ENCODE peak calls at places on chromosomes 11 and 22, in six cellular contexts. M, L, U, D, B and F are unnamed samples.

GRCh38 chr22:36423461-36424404 is 36.0 kb upstream of the MYH9 start:
- DNase-seq in M (peak; percentile 86), L (no peak), U (peak; percentile 97), D (no peak), B (no peak), F (no peak)

GRCh38 chr22:46794067-46794466 is 31.6 kb downstream of the TBC1D22A start:
- DNase-seq in M (no peak), L (no peak), U (no peak), D (no peak), B (no peak), F (no peak)

GRCh38 chr11:1224491-1225385 is 1.9 kb downstream of the MUC5B start:
- DNase-seq in M (no peak), L (peak; percentile 54), U (no peak), D (peak; percentile 70), B (no peak), F (peak; percentile 67)

GRCh38 chr22:37062657-37063381 is 11.3 kb downstream of the KCTD17 start:
- DNase-seq in M (no peak), L (no peak), U (no peak), D (no peak), B (no peak), F (no peak)

GRCh38 chr11:86101493-86101892 is 32.6 kb upstream of the PICALM start:
- DNase-seq in M (peak; percentile 54), L (no peak), U (no peak), D (no peak), B (no peak), F (no peak)

GRCh38 chr11:35116245-35116644 is 22.7 kb upstream of the CD44 start:
- DNase-seq in M (no peak), L (no peak), U (no peak), D (no peak), B (no peak), F (no peak)

GRCh38 chr11:29310016-29310415 is 706.8 kb downstream of the KCNA4 start:
- DNase-seq in M (peak; percentile 95), L (no peak), U (peak; percentile 54), D (no peak), B (no peak), F (no peak)

GRCh38 chr11:60857378-60858232 is 1.9 kb upstream of the PTGDR2 start:
- DNase-seq in M (peak; percentile 65), L (no peak), U (peak; percentile 61), D (no peak), B (no peak), F (no peak)

GRCh38 chr22:41687901-41688364 is 734 bp downstream of the SNU13 start:
- DNase-seq in M (peak; percentile 22), L (no peak), U (peak; percentile 59), D (no peak), B (no peak), F (peak; percentile 59)

GRCh38 chr11:68164437-68164836 is 43.2 kb upstream of the CHKA start:
- DNase-seq in M (peak; percentile 66), L (no peak), U (peak; percentile 22), D (no peak), B (no peak), F (no peak)

GRCh38 chr11:36449566-36450390 is 60.3 kb downstream of the TRAF6 start:
- DNase-seq in M (no peak), L (no peak), U (peak; percentile 27), D (peak; percentile 5), B (no peak), F (no peak)

GRCh38 chr11:123472236-123472935 is 42.3 kb downstream of the GRAMD1B start:
- DNase-seq in M (no peak), L (no peak), U (no peak), D (no peak), B (no peak), F (no peak)

GRCh38 chr11:30128269-30128932 is 102.4 kb upstream of the FSHB start:
- DNase-seq in M (peak; percentile 60), L (no peak), U (peak; percentile 5), D (no peak), B (peak; percentile 20), F (peak; percentile 45)

GRCh38 chr11:847876-848275 is 5.2 kb downstream of the TSPAN4 start:
- DNase-seq in M (no peak), L (no peak), U (no peak), D (no peak), B (no peak), F (no peak)

GRCh38 chr11:118529584-118530175 is 1.3 kb upstream of the TMEM25 start:
- DNase-seq in M (no peak), L (peak; percentile 51), U (no peak), D (no peak), B (no peak), F (peak; percentile 66)

GRCh38 chr11:32939866-32940265 is 47.3 kb downstream of the QSER1 start:
- DNase-seq in M (no peak), L (no peak), U (no peak), D (no peak), B (no peak), F (no peak)

GRCh38 chr11:2766166-2766565 is 66.4 kb upstream of the KCNQ1OT1 start:
- DNase-seq in M (no peak), L (no peak), U (no peak), D (no peak), B (no peak), F (no peak)

GRCh38 chr11:112785104-112785503 is 176.1 kb upstream of the NCAM1 start:
- DNase-seq in M (no peak), L (no peak), U (no peak), D (no peak), B (no peak), F (peak; percentile 56)

GRCh38 chr11:47656284-47656915 is 14.0 kb upstream of the MTCH2 start:
- DNase-seq in M (no peak), L (no peak), U (no peak), D (peak; percentile 33), B (no peak), F (peak; percentile 54)

GRCh38 chr22:50444663-50445062 is 30.2 kb downstream of the SBF1 start:
- DNase-seq in M (peak; percentile 78), L (no peak), U (peak; percentile 73), D (no peak), B (no peak), F (peak; percentile 15)

GRCh38 chr11:1218788-1219445 is 3.9 kb upstream of the MUC5B start:
- DNase-seq in M (no peak), L (peak; percentile 33), U (no peak), D (peak; percentile 25), B (no peak), F (no peak)

GRCh38 chr11:95245038-95245437 is 14.0 kb upstream of the SESN3 start:
- DNase-seq in M (peak; percentile 6), L (no peak), U (peak; percentile 45), D (no peak), B (no peak), F (peak; percentile 82)

GRCh38 chr11:12862761-12863469 is 146.2 kb upstream of the RASSF10 start:
- DNase-seq in M (peak; percentile 85), L (peak; percentile 63), U (peak; percentile 93), D (peak; percentile 87), B (peak; percentile 78), F (peak; percentile 94)

GRCh38 chr11:58503361-58503856 is 4.5 kb downstream of the OR5B21 start:
- DNase-seq in M (peak; percentile 61), L (no peak), U (no peak), D (no peak), B (no peak), F (no peak)

GRCh38 chr22:30267382-30268302 is 991 bp upstream of the OSM start:
- DNase-seq in M (no peak), L (no peak), U (no peak), D (no peak), B (no peak), F (no peak)

GRCh38 chr11:101444164-101444563 is 139.6 kb downstream of the TRPC6 start:
- DNase-seq in M (no peak), L (no peak), U (no peak), D (no peak), B (no peak), F (no peak)

GRCh38 chr11:134098566-134099184 is 29.8 kb downstream of the JAM3 start:
- DNase-seq in M (no peak), L (no peak), U (no peak), D (no peak), B (no peak), F (peak; percentile 60)

GRCh38 chr11:111541209-111542061 is 915 bp downstream of the LAYN start:
- DNase-seq in M (peak; percentile 92), L (peak; percentile 67), U (peak; percentile 90), D (peak; percentile 60), B (peak; percentile 9), F (peak; percentile 77)
- H3K18ac ChIP-seq in M (peak overlapping the region; percentile 55), L (no peak overlapping the region), U (peak overlapping the region; percentile 88), D (no peak overlapping the region), B (peak overlapping the region; percentile 77), F (no peak overlapping the region)

DNA sequence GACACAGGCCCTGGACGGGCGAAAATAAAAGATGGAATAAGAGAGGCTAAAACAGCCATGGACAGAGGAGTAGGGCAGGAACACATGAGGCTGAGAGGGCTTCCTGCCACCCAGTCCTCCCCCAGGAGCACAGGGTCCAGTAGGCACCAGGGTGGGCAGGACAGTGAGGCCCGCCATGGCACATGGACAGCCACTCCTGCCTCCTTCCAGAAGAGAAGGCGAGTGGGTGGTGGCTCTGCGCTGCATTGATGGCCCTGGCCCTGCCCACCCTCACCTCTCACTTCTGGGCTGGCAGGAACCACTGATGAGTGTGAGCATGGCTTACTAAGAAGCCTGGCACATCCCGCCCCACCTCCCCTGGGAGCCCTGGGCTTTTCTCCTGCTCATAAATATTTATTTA is 51.2 kb downstream of the TPBGL start:
- DNase-seq in M (no peak), L (no peak), U (no peak), D (no peak), B (no peak), F (no peak)
- H2BK15ac ChIP-seq in M (no peak overlapping the region), L (no peak overlapping the region), U (no peak overlapping the region), D (no peak overlapping the region), B (no peak overlapping the region), F (no peak overlapping the region)

DNA sequence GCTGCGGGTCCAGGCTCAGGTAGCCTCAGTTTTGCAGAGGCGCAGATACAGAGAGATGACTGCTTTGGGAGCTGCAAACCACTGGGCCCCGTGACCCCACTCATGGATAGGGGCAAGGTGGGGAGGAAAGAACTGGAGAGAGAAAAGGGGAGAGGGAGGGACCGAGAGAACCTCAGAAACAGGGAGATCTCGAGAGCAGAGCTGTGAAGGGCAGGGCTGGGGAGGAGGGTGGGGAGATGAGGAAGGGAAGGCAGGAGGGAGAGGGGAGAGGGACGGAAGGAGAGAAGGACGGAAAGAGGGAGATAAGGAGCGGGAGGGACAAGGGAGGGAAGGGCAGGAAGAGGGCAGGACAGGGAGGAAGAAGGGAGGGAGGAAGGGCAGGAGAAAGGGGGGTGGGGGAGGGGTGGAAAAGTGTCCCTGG is 46.3 kb downstream of the IGLL1 start:
- DNase-seq in M (no peak), L (no peak), U (no peak), D (peak; percentile 59), B (no peak), F (peak; percentile 94)
- H4K8ac ChIP-seq in M (no peak overlapping the region), L (no peak overlapping the region), U (peak overlapping the region; percentile 97), D (no peak overlapping the region), B (peak overlapping the region; percentile 86), F (no peak overlapping the region)

DNA sequence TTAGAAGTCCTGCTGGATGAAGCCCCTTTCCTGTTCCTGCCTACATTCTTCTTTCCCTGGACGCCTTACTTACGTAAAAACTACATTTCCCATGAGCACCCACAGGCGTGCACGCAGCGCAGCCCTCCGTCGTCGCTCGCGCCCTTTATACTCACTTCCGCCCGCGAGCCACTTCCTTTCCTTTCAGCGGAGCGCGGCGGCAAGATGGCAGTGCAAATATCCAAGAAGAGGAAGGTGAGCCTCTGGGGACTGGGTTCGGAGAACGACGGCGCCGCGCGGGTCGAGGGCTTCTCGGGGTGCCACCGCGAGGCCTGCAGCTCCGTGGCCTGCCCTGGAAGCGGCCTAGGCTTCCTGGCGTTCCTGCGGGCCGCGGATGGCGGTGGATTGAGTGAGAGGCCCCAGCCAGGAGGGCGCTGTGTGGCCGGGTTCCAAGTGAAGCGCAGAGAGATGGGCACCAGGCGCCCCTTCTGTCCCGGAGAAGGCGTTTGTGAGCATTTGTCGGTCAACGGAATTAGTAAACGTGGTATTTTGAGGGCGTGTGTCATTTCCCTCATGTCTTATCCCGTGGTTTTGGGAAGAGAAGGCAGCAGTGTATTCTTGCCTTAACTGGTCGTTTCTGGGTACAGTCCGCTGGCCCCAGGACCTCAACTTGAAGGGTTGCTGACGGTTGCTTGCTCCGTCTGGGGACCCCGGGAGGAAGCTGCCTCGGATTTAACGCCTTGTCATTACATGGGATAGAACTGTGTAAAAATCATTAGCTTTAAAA is at the start of gene RPS3:
- DNase-seq in M (peak; percentile 91), L (peak; percentile 90), U (peak; percentile 95), D (peak; percentile 90), B (peak; percentile 89), F (peak; percentile 96)
- H3K18ac ChIP-seq in M (no peak within 1 kb of the TSS), L (peak within 1 kb of the TSS; percentile 94), U (peak within 1 kb of the TSS; percentile 78), D (peak within 1 kb of the TSS; percentile 96), B (peak within 1 kb of the TSS; percentile 99), F (peak within 1 kb of the TSS; percentile 97)